ENCODE peak calls at places on chromosomes 11 and 22, in eight cellular contexts. T is GM10248, M is NCI-H774, R is HS-5, D is epithelial cell of esophagus, W is T-helper 2 cell, X is non-pigmented ciliary epithelial cell, K is left ventricle myocardium inferior. L is an unnamed sample.

GRCh38 chr11:13335319-13335718 is 57.7 kb downstream of the BMAL1 start:
- DNase-seq in T (peak), M (peak), R (no peak), D (peak), W (peak), X (no peak), K (peak), L (peak)

GRCh38 chr11:102437026-102437425 is 15.5 kb downstream of the TMEM123 start:
- DNase-seq in T (no peak), M (no peak), R (no peak), D (no peak), W (no peak), X (no peak), K (no peak), L (no peak)

GRCh38 chr11:2735053-2735589 is 35.3 kb upstream of the KCNQ1OT1 start:
- DNase-seq in T (no peak), M (no peak), R (no peak), D (no peak), W (no peak), X (no peak), K (no peak), L (no peak)

GRCh38 chr11:71120346-71120963 is 131.9 kb downstream of the SHANK2 start:
- DNase-seq in T (no peak), M (peak), R (no peak), D (peak), W (no peak), X (no peak), K (no peak), L (no peak)

GRCh38 chr22:21043856-21044535 is 1.8 kb upstream of the LRRC74B start:
- DNase-seq in T (no peak), M (no peak), R (no peak), D (no peak), W (no peak), X (no peak), K (no peak), L (no peak)

GRCh38 chr11:77320351-77320750 is 18.9 kb upstream of the GDPD4 start:
- DNase-seq in T (no peak), M (no peak), R (no peak), D (no peak), W (no peak), X (no peak), K (no peak), L (no peak)

GRCh38 chr11:84339796-84340195 is 1053.6 kb upstream of the CCDC90B start:
- DNase-seq in T (no peak), M (no peak), R (no peak), D (no peak), W (no peak), X (no peak), K (no peak), L (no peak)

GRCh38 chr11:68825603-68826002 is 16.1 kb downstream of the CPT1A start:
- DNase-seq in T (no peak), M (no peak), R (no peak), D (peak), W (peak), X (no peak), K (no peak), L (no peak)

GRCh38 chr22:45878901-45879551 is 97.9 kb downstream of the WNT7B start:
- DNase-seq in T (no peak), M (no peak), R (no peak), D (no peak), W (no peak), X (no peak), K (no peak), L (no peak)

GRCh38 chr11:70495351-70496310 is 97.3 kb downstream of the CTTN start:
- DNase-seq in T (no peak), M (no peak), R (no peak), D (no peak), W (no peak), X (no peak), K (peak), L (no peak)

GRCh38 chr11:108697872-108698473 is 33.1 kb downstream of the DDX10 start:
- DNase-seq in T (peak), M (peak), R (no peak), D (peak), W (no peak), X (no peak), K (no peak), L (peak)

GRCh38 chr11:129280027-129280811 is 88.1 kb upstream of the ARHGAP32 start:
- DNase-seq in T (no peak), M (no peak), R (no peak), D (peak), W (no peak), X (no peak), K (no peak), L (no peak)

GRCh38 chr22:43855431-43855830 is 6.9 kb downstream of the SULT4A1 start:
- DNase-seq in T (no peak), M (no peak), R (no peak), D (no peak), W (no peak), X (no peak), K (no peak), L (no peak)

GRCh38 chr22:36151006-36151595 is 9.5 kb downstream of the APOL3 start:
- DNase-seq in T (no peak), M (no peak), R (no peak), D (no peak), W (no peak), X (no peak), K (no peak), L (no peak)

GRCh38 chr11:126378763-126379162 is 23.3 kb downstream of the ST3GAL4 start:
- DNase-seq in T (no peak), M (no peak), R (no peak), D (no peak), W (no peak), X (no peak), K (peak), L (no peak)

GRCh38 chr11:75328426-75329277 is 22.8 kb downstream of the ARRB1 start:
- DNase-seq in T (no peak), M (peak), R (no peak), D (peak), W (peak), X (no peak), K (peak), L (no peak)

L was measured in GM20000.